ENCODE peak calls at places on chromosomes 1 and 21, in seven cellular contexts. X, T, Y, B, L, C and J are unnamed samples.

GRCh38 chr1:182205378-182206022 is 144.0 kb upstream of the ZNF648 start:
- DNase-seq in T (no peak), Y (no peak), C (no peak), X (no peak), L (no peak), B (no peak), J (no peak)

GRCh38 chr1:165886193-165886592 is 58.8 kb downstream of the UCK2 start:
- DNase-seq in X (no peak), T (no peak), Y (no peak), B (no peak), C (no peak), L (no peak), J (no peak)

GRCh38 chr1:202127061-202127460 is 4.3 kb downstream of the GPR37L1 start:
- DNase-seq in B (no peak), L (no peak), Y (no peak), X (no peak), C (no peak), T (no peak), J (no peak)

GRCh38 chr1:60423181-60423780 is 349.7 kb upstream of the C1orf87 start:
- DNase-seq in Y (no peak), B (no peak), T (no peak), C (no peak), L (no peak), X (no peak), J (no peak)

GRCh38 chr21:31503467-31503866 is 156.0 kb upstream of the SOD1 start:
- DNase-seq in T (no peak), Y (no peak), C (no peak), L (no peak), B (no peak), X (no peak), J (no peak)

GRCh38 chr21:41878831-41879189 is 334 bp downstream of the PRDM15 start:
- DNase-seq in T (peak; percentile 85), X (peak; percentile 90), C (peak; percentile 68), Y (peak; percentile 89), L (peak; percentile 89), B (peak; percentile 68), J (peak; percentile 88)

GRCh38 chr1:31788825-31789256 is 24.7 kb upstream of the ADGRB2 start:
- DNase-seq in T (peak; percentile 86), C (no peak), X (peak; percentile 66), L (no peak), B (peak; percentile 68), Y (no peak), J (no peak)

GRCh38 chr21:42518216-42518615 is 4.6 kb downstream of the SLC37A1 start:
- DNase-seq in Y (no peak), T (peak; percentile 37), L (no peak), C (no peak), X (no peak), B (no peak), J (no peak)

GRCh38 chr1:32872189-32872898 is 1.6 kb upstream of the FNDC5 start:
- DNase-seq in T (peak; percentile 42), L (peak; percentile 85), X (peak; percentile 72), C (peak; percentile 64), B (peak; percentile 72), Y (peak; percentile 79), J (peak; percentile 78)

GRCh38 chr1:205258313-205259176 is 30.8 kb downstream of the TMCC2 start:
- DNase-seq in T (peak; percentile 26), C (no peak), L (no peak), Y (no peak), B (peak; percentile 83), X (no peak), J (no peak)

GRCh38 chr1:225695578-225696332 is 42.8 kb upstream of the ENAH start:
- DNase-seq in T (peak; percentile 80), B (no peak), Y (no peak), C (no peak), X (no peak), L (no peak), J (no peak)

GRCh38 chr1:31201871-31202270 is 37.8 kb downstream of the NKAIN1 start:
- DNase-seq in Y (no peak), B (no peak), L (no peak), X (no peak), T (no peak), C (no peak), J (peak; percentile 58)

GRCh38 chr1:204578867-204579664 is 62.9 kb downstream of the MDM4 start:
- DNase-seq in L (no peak), B (peak; percentile 12), T (peak; percentile 13), C (no peak), Y (peak; percentile 74), X (peak; percentile 56), J (no peak)

GRCh38 chr1:153364766-153365678 is 7.4 kb downstream of the S100A9 start:
- DNase-seq in B (no peak), T (no peak), Y (no peak), X (no peak), C (no peak), L (no peak), J (no peak)